ENCODE peak calls at places on chromosome 4, in four cellular contexts. N is non-pigmented ciliary epithelial cell, R is H9, O is GM04504. I is an unnamed sample.

GRCh38 chr4:98338761-98339438 is 77.7 kb downstream of the RAP1GDS1 start:
- DNase-seq in N (no peak), R (peak; percentile 29), O (no peak), I (no peak)

GRCh38 chr4:169040559-169041261 is 30.7 kb upstream of the CBR4 start:
- DNase-seq in N (no peak), R (no peak), O (no peak), I (no peak)

GRCh38 chr4:76993787-76994641 is 44.5 kb downstream of the SEPTIN11 start:
- DNase-seq in N (no peak), R (no peak), O (no peak), I (no peak)

GRCh38 chr4:175953960-175954521 is 111.6 kb upstream of the WDR17 start:
- DNase-seq in N (no peak), R (no peak), O (no peak), I (no peak)

GRCh38 chr4:4392501-4393183 is 5.7 kb downstream of the NSG1 start:
- DNase-seq in N (no peak), R (no peak), O (no peak), I (peak; percentile 80)

GRCh38 chr4:141501395-141501794 is 135.0 kb upstream of the IL15 start:
- DNase-seq in N (no peak), R (no peak), O (no peak), I (no peak)

GRCh38 chr4:15118281-15118680 is 116.0 kb downstream of the CPEB2 start:
- DNase-seq in N (no peak), R (no peak), O (no peak), I (no peak)

GRCh38 chr4:40280586-40280985 is 54.5 kb upstream of the CHRNA9 start:
- DNase-seq in N (no peak), R (no peak), O (no peak), I (no peak)

GRCh38 chr4:28822163-28822562 is 1898.0 kb upstream of the PCDH7 start:
- DNase-seq in N (no peak), R (no peak), O (no peak), I (no peak)

GRCh38 chr4:158347596-158347995 is 137.3 kb downstream of the TMEM144 start:
- DNase-seq in N (no peak), R (no peak), O (no peak), I (no peak)

GRCh38 chr4:138958519-138958918 is 57.1 kb upstream of the NOCT start:
- DNase-seq in N (no peak), R (no peak), O (no peak), I (no peak)

GRCh38 chr4:13528823-13529129 is 15.5 kb downstream of the NKX3-2 start:
- DNase-seq in N (no peak), R (no peak), O (no peak), I (no peak)

GRCh38 chr4:150123982-150124670 is 45.9 kb downstream of the DCLK2 start:
- DNase-seq in N (no peak), R (no peak), O (no peak), I (no peak)

GRCh38 chr4:185257694-185258093 is 48.3 kb downstream of the SNX25 start:
- DNase-seq in N (no peak), R (no peak), O (no peak), I (no peak)

GRCh38 chr4:26050671-26051070 is 136.7 kb downstream of the SMIM20 start:
- DNase-seq in N (no peak), R (no peak), O (no peak), I (no peak)

GRCh38 chr4:20253799-20254409 is 2.2 kb downstream of the SLIT2 start:
- DNase-seq in N (no peak), R (peak; percentile 35), O (no peak), I (peak; percentile 48)

GRCh38 chr4:137032242-137032641 is 500.1 kb downstream of the PCDH18 start:
- DNase-seq in N (no peak), R (no peak), O (no peak), I (no peak)

GRCh38 chr4:14431155-14432134 is 570.8 kb upstream of the CPEB2 start:
- DNase-seq in N (no peak), R (no peak), O (no peak), I (no peak)

GRCh38 chr4:26388671-26389070 is 67.9 kb downstream of the RBPJ start:
- DNase-seq in N (no peak), R (no peak), O (no peak), I (no peak)

I was measured in ureter.